ENCODE peak calls at places on chromosomes 7 and 10, in seven cellular contexts. Z, S, I, A, Y, J and F are unnamed samples.

GRCh38 chr10:92087750-92088395 is 164.3 kb downstream of the BTAF1 start:
- DNase-seq in Z (peak; percentile 67), Y (peak; percentile 82), S (peak; percentile 71), I (peak; percentile 81), A (peak; percentile 70), J (peak; percentile 71), F (peak; percentile 84)

GRCh38 chr7:87359366-87359765 is 13.9 kb downstream of the CROT start:
- DNase-seq in A (no peak), Y (peak; percentile 43), Z (no peak), S (no peak), I (no peak), J (no peak), F (no peak)

GRCh38 chr7:138008588-138009349 is 6.9 kb upstream of the CREB3L2 start:
- DNase-seq in I (peak; percentile 71), Z (peak; percentile 51), A (peak; percentile 15), S (peak; percentile 59), J (peak; percentile 71), Y (peak; percentile 63), F (peak; percentile 68)

GRCh38 chr7:138239244-138239643 is 163.0 kb downstream of the AKR1D1 start:
- DNase-seq in Y (no peak), J (no peak), A (no peak), S (no peak), Z (no peak), I (no peak), F (no peak)

GRCh38 chr7:117871401-117871777 is 1.9 kb downstream of the CTTNBP2 start:
- DNase-seq in I (no peak), S (no peak), A (no peak), Z (no peak), Y (no peak), J (peak; percentile 36), F (no peak)

GRCh38 chr7:19239951-19240350 is 94.7 kb upstream of the FERD3L start:
- DNase-seq in Y (no peak), S (no peak), Z (no peak), A (no peak), J (no peak), I (no peak), F (no peak)

GRCh38 chr7:138243430-138243829 is 167.2 kb downstream of the AKR1D1 start:
- DNase-seq in J (no peak), Y (no peak), Z (no peak), I (no peak), S (no peak), A (no peak), F (no peak)

GRCh38 chr10:11270135-11270857 is 252.6 kb downstream of the CELF2 start:
- DNase-seq in Y (peak; percentile 7), A (peak; percentile 44), Z (peak; percentile 65), J (peak; percentile 54), I (peak; percentile 81), S (peak; percentile 70), F (peak; percentile 42)

GRCh38 chr7:107592361-107593024 is 12.4 kb downstream of the BCAP29 start:
- DNase-seq in Z (no peak), I (no peak), Y (peak; percentile 75), A (no peak), J (no peak), S (no peak), F (no peak)